ENCODE peak calls at places on chromosome 12, in four cellular contexts. V is SK-N-SH, A is GM12892, H is K562. W is an unnamed sample.

GRCh38 chr12:109497675-109498074 is 20.2 kb downstream of the UBE3B start:
- DNase-seq in V (no peak), A (no peak), H (no peak), W (no peak)

GRCh38 chr12:10283028-10283427 is 24.6 kb upstream of the KLRD1 start:
- DNase-seq in V (no peak), A (no peak), H (no peak), W (no peak)

GRCh38 chr12:47841506-47841905 is 21.8 kb upstream of the HDAC7 start:
- DNase-seq in V (no peak), A (no peak), H (no peak), W (no peak)

GRCh38 chr12:72036393-72036792 is 97.7 kb downstream of the TPH2 start:
- DNase-seq in V (no peak), A (no peak), H (no peak), W (no peak)

GRCh38 chr12:76643438-76643837 is 83.9 kb upstream of the OSBPL8 start:
- DNase-seq in V (no peak), A (no peak), H (no peak), W (no peak)

GRCh38 chr12:15216036-15216889 is 5.0 kb downstream of the RERG start:
- DNase-seq in V (no peak), A (no peak), H (no peak), W (no peak)

GRCh38 chr12:43238281-43238680 is 313.7 kb downstream of the ADAMTS20 start:
- DNase-seq in V (no peak), A (no peak), H (peak), W (no peak)

GRCh38 chr12:55901881-55902490 is 25.7 kb downstream of the PYM1 start:
- DNase-seq in V (no peak), A (no peak), H (peak), W (no peak)

GRCh38 chr12:80422549-80422948 is 21.5 kb upstream of the PTPRQ start:
- DNase-seq in V (no peak), A (no peak), H (no peak), W (no peak)

DNA sequence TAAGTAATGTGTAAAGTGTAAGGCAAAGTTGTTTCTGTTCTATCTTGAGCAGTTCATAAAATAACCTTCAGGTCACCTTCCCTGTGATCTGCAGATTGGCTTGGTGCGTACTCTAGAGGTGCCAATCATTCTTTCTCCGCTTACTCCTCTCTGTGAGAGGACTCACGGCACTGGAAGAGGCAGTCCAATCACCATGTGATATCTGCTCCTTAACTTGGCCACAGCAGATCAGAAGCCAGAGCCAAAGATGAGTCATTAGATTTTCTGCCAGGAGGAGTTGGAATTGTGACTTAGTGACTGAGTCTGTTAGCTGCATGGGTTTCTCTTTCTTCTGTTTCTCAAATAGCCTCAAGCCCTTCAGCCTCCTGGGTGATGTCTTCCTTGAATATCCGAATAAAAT is 165.5 kb downstream of the SLC41A2 start:
- DNase-seq in V (no peak), A (no peak), H (no peak), W (no peak)
- TF ChIP-seq TAF1 in V (no peak), A (no peak), H (no peak), W (no peak)

DNA sequence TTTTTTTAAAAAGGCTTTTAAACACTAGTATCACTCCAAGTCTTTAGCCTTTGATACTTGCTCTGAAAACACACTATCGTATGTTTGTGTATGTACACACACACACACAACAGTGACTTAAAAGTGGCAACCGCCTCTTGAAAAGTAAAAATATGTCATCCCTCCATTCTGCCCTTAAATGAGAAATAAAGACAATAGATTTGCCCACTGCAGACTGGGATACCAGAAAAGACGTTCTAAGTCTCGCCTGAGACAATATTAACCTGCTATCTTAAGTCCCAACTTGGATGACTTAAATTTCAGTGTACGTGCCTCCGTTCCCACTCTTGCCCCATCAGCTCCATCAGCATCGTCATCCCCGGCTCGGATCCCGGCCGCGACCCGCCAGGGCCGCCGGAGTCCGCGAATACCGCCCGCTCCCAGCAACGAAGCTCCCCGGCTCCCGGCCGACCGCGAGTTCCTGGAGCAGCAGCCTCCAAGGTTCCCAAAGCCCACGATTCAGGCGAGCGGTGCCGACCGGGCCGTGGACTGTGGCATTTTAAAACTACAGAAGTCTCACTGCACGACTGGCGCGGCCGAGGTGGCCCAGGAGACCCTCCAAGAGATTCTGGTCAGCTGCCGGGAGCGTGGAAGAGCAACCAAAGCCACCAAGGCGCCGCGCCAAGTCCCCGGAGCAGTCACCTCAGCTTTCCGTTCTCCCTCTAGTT is 2.8 kb upstream of the ARID2 start:
- DNase-seq in V (peak), A (no peak), H (peak), W (no peak)
- TF ChIP-seq TAF1 in V (no peak), A (no peak), H (no peak), W (no peak)

GRCh38 chr12:104676636-104677035 is 219.9 kb downstream of the CHST11 start:
- DNase-seq in V (no peak), A (no peak), H (no peak), W (no peak)
- TF ChIP-seq TAF1 in V (no peak), A (no peak), H (no peak), W (no peak)

GRCh38 chr12:6234214-6234613 is 34.0 kb downstream of the CD9 start:
- DNase-seq in V (no peak), A (no peak), H (no peak), W (no peak)
- TF ChIP-seq TAF1 in V (no peak), A (no peak), H (no peak), W (no peak)

GRCh38 chr12:67453181-67453580 is 184.0 kb downstream of the CAND1 start:
- DNase-seq in V (no peak), A (no peak), H (no peak), W (no peak)

GRCh38 chr12:67452119-67452805 is 183.1 kb downstream of the CAND1 start:
- DNase-seq in V (no peak), A (no peak), H (no peak), W (no peak)

GRCh38 chr12:67447180-67447579 is 178.0 kb downstream of the CAND1 start:
- DNase-seq in V (no peak), A (no peak), H (no peak), W (no peak)

GRCh38 chr12:67449591-67450052 is 180.5 kb downstream of the CAND1 start:
- DNase-seq in V (no peak), A (no peak), H (no peak), W (no peak)

DNA sequence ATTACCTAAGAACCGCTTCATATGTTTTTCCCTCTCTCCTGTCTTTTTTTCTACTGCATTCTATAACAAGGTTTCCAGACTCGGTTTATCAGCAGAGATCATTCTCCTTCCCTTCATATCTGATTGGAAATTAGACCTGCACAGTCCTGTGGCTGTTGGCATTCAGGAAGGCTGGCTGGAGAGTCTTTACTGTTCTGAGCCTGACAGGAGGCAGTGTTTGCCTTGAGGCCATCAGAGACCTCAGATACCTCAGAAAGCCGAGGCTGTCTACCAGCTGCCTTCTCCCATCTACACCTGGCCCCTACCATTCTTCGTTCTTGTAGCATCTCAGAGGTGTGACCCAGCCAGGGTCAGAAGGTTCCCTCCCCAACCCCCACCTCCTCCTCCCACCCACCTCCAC is 182.0 kb downstream of the CAND1 start:
- DNase-seq in V (no peak), A (no peak), H (no peak), W (no peak)
- TF ChIP-seq TAF1 in V (no peak), A (no peak), H (no peak), W (no peak)

DNA sequence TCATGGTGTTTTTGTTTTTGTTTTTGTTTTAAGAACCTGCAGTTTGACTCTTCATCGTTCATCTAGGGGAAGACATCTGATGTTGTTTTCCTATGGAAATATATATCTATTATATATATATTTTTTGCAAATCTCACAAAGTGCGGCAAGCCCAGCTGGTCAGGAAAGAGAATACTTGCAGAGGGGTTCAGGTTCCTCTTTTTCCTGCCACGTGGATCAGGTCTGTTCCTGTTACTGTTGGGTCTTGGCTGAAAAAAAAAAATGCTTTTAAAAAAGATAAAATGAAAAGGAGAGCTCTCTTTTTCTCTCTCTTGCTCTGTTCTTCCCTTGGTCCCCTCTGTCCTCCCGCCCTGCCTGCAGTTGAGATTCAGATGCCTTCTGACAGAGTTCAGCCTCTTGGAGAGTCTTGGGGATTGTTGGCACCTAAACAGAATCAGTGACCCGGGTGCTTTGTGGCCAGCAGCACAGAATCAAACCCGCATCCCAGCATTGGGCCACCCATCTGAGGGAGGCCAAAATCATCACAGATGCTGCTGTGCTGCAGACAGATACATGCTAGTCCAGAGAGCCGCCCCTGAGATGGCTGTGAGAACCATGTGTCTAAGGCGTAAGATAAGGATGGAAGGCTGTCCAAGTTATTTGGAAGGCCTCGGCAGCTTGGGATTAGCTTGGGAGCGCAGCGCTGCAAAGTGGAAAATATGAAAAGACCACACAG is 179.2 kb upstream of the BCL2L14 start:
- DNase-seq in V (no peak), A (no peak), H (no peak), W (no peak)
- TF ChIP-seq TAF1 in V (no peak), A (no peak), H (no peak), W (no peak)

GRCh38 chr12:1919284-1919683 is 832 bp upstream of the CACNA2D4 start:
- DNase-seq in V (peak), A (no peak), H (peak), W (no peak)

GRCh38 chr12:1919763-1920162 is 1.3 kb upstream of the CACNA2D4 start:
- DNase-seq in V (peak), A (no peak), H (peak), W (no peak)

GRCh38 chr12:1917172-1918070 is 1.0 kb downstream of the CACNA2D4 start:
- DNase-seq in V (peak), A (no peak), H (peak), W (no peak)

GRCh38 chr12:1918875-1919236 is 404 bp upstream of the CACNA2D4 start:
- DNase-seq in V (peak), A (no peak), H (no peak), W (no peak)

DNA sequence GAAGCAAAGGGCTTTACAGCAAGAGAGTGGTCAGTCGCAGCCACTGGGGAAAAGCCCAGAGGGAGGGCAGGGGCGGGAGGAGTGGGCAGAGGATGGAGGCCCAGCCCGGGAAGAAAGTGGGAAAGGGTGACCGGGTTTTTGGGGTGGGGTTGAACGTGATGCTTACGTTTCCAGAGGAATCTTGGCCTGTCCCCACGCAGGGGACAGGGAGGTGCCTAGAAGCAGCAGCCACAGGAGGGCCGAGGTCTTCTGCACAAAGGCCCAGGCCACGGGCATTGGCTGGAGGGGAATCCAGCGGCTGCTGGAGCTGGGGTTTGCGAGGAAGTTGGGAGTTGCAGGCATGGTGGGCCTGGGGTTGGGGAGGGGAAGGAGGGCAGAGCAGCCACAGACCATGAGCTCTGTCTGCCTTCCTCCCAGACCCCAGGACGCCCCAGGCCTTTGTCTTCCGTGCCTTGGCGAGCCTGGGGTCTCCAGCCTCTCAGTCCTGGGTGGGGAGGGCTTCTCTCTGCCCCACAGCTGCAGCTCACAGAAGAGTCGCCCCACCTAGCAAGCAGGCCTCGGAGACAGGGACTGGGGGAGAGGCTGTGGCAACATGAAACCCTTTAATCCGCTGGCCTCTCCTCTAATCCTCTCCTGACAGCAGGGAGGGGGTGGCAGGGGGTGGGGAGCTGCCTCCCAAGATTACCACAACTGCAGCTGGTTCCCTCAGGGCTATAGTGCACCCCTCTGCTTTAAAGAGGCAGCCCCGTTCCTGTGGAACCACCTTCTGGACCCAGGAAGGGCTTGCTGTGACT is at the start of gene CACNA2D4:
- DNase-seq in V (peak), A (no peak), H (peak), W (no peak)
- TF ChIP-seq TAF1 in V (no peak), A (no peak), H (no peak), W (no peak)

GRCh38 chr12:93976024-93976423 is 172.4 kb upstream of the PLXNC1 start:
- DNase-seq in V (no peak), A (no peak), H (no peak), W (no peak)

GRCh38 chr12:93968928-93969327 is 179.4 kb upstream of the PLXNC1 start:
- DNase-seq in V (no peak), A (no peak), H (no peak), W (no peak)

GRCh38 chr12:93970892-93971688 is 177.3 kb upstream of the PLXNC1 start:
- DNase-seq in V (peak), A (no peak), H (peak), W (no peak)

GRCh38 chr12:93974252-93974651 is 174.1 kb upstream of the PLXNC1 start:
- DNase-seq in V (no peak), A (no peak), H (no peak), W (no peak)

DNA sequence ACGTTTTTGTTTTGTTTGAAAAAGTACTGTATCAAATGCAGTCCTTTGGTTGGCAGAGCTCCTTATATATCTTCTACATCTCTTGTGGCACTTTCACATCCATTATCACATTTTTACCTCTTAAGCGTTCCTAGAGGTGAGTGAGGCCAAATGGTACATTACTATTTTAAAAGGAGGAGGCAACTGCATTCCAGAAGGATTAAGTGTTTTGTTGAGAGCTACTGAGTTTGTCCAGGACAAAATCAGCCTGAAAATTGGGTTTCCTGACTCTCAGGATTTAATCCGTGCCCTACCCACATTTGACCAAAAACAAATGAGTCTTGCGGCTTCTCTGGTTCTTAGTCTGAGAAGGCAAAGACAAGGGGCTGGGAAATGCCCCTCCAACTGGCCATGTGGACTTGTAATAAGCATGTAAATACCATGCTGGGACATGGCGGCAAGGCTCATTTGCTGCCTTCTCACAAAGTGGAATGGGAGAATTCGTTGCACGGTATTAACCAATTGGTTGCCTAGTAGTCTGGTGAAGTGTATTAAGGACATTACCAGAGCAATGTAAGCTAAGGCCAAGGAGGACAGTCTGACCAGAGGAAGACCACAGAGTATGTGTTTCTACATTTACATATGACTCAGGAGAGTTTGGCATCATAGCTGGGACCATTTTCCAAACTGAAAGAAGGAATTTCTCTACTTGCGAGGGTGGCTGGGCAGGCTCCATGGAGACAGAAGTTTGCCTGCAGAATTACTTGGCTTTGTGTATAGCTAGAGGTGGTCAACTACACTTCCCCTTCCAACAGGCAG is 175.8 kb upstream of the PLXNC1 start:
- DNase-seq in V (no peak), A (no peak), H (no peak), W (no peak)
- TF ChIP-seq TAF1 in V (no peak), A (no peak), H (no peak), W (no peak)